ENCODE peak calls at places on chromosomes 5 and 9, in six cellular contexts. One of them, this sample, is unnamed.

GRCh38 chr9:78668148-78668825 is 371.4 kb downstream of the PSAT1 start:
- DNase-seq in IMR-90: no peak
- DNase-seq in mesenchymal stem cell: no peak
- DNase-seq in H9: no peak
- DNase-seq in mesendoderm: peak
- DNase-seq in H1: no peak
- DNase-seq in this sample: no peak

GRCh38 chr9:124352616-124353015 is 62.6 kb downstream of the PSMB7 start:
- DNase-seq in IMR-90: peak
- DNase-seq in mesenchymal stem cell: no peak
- DNase-seq in H9: no peak
- DNase-seq in mesendoderm: no peak
- DNase-seq in H1: no peak
- DNase-seq in this sample: no peak

GRCh38 chr5:93557205-93557604 is 23.8 kb downstream of the NR2F1-AS1 start:
- DNase-seq in IMR-90: no peak
- DNase-seq in mesenchymal stem cell: no peak
- DNase-seq in H9: no peak
- DNase-seq in mesendoderm: no peak
- DNase-seq in H1: no peak
- DNase-seq in this sample: no peak

GRCh38 chr9:135297716-135298075 is 181.9 kb upstream of the PPP1R26 start:
- DNase-seq in IMR-90: no peak
- DNase-seq in mesenchymal stem cell: no peak
- DNase-seq in H9: no peak
- DNase-seq in mesendoderm: no peak
- DNase-seq in H1: no peak
- DNase-seq in this sample: no peak

GRCh38 chr5:10455273-10455670 is 13.6 kb downstream of the ROPN1L start:
- DNase-seq in IMR-90: no peak
- DNase-seq in mesenchymal stem cell: no peak
- DNase-seq in H9: peak
- DNase-seq in mesendoderm: peak
- DNase-seq in H1: no peak
- DNase-seq in this sample: no peak

GRCh38 chr9:107467416-107467815 is 22.2 kb downstream of the KLF4 start:
- DNase-seq in IMR-90: no peak
- DNase-seq in mesenchymal stem cell: no peak
- DNase-seq in H9: no peak
- DNase-seq in mesendoderm: no peak
- DNase-seq in H1: no peak
- DNase-seq in this sample: no peak

GRCh38 chr5:134113908-134114875 is at the start of gene TCF7:
- DNase-seq in IMR-90: peak
- DNase-seq in mesenchymal stem cell: peak
- DNase-seq in H9: peak
- DNase-seq in mesendoderm: peak
- DNase-seq in H1: peak
- DNase-seq in this sample: peak

GRCh38 chr9:34546834-34547827 is 24.3 kb upstream of the ENHO start:
- DNase-seq in IMR-90: peak
- DNase-seq in mesenchymal stem cell: peak
- DNase-seq in H9: peak
- DNase-seq in mesendoderm: peak
- DNase-seq in H1: peak
- DNase-seq in this sample: peak

GRCh38 chr5:107320851-107321250 is 349.9 kb downstream of the EFNA5 start:
- DNase-seq in IMR-90: no peak
- DNase-seq in mesenchymal stem cell: no peak
- DNase-seq in H9: no peak
- DNase-seq in mesendoderm: no peak
- DNase-seq in H1: no peak
- DNase-seq in this sample: no peak

GRCh38 chr5:37619353-37619752 is 220.5 kb downstream of the GDNF start:
- DNase-seq in IMR-90: peak
- DNase-seq in mesenchymal stem cell: peak
- DNase-seq in H9: no peak
- DNase-seq in mesendoderm: no peak
- DNase-seq in H1: no peak
- DNase-seq in this sample: no peak

GRCh38 chr9:82332774-82333152 is 344.2 kb downstream of the SPATA31D1 start:
- DNase-seq in IMR-90: peak
- DNase-seq in mesenchymal stem cell: peak
- DNase-seq in H9: no peak
- DNase-seq in mesendoderm: peak
- DNase-seq in H1: no peak
- DNase-seq in this sample: no peak

GRCh38 chr5:158451983-158452710 is 593.2 kb upstream of the CLINT1 start:
- DNase-seq in IMR-90: no peak
- DNase-seq in mesenchymal stem cell: no peak
- DNase-seq in H9: no peak
- DNase-seq in mesendoderm: no peak
- DNase-seq in H1: no peak
- DNase-seq in this sample: no peak

GRCh38 chr5:151022511-151023018 is 2.2 kb downstream of the GPX3 start:
- DNase-seq in IMR-90: no peak
- DNase-seq in mesenchymal stem cell: no peak
- DNase-seq in H9: no peak
- DNase-seq in mesendoderm: no peak
- DNase-seq in H1: no peak
- DNase-seq in this sample: no peak

GRCh38 chr9:134204041-134204440 is 39.7 kb upstream of the RNU6ATAC start:
- DNase-seq in IMR-90: no peak
- DNase-seq in mesenchymal stem cell: no peak
- DNase-seq in H9: no peak
- DNase-seq in mesendoderm: no peak
- DNase-seq in H1: no peak
- DNase-seq in this sample: no peak

GRCh38 chr9:18770509-18770908 is 262.5 kb downstream of the SAXO1 start:
- DNase-seq in IMR-90: no peak
- DNase-seq in mesenchymal stem cell: no peak
- DNase-seq in H9: no peak
- DNase-seq in mesendoderm: no peak
- DNase-seq in H1: no peak
- DNase-seq in this sample: no peak

GRCh38 chr5:17477553-17478265 is 20.3 kb upstream of the TAF11L2 start:
- DNase-seq in IMR-90: no peak
- DNase-seq in mesenchymal stem cell: no peak
- DNase-seq in H9: no peak
- DNase-seq in mesendoderm: no peak
- DNase-seq in H1: no peak
- DNase-seq in this sample: no peak

GRCh38 chr9:121807918-121808278 is 156.5 kb downstream of the DAB2IP start:
- DNase-seq in IMR-90: no peak
- DNase-seq in mesenchymal stem cell: no peak
- DNase-seq in H9: no peak
- DNase-seq in mesendoderm: no peak
- DNase-seq in H1: no peak
- DNase-seq in this sample: no peak

GRCh38 chr9:104287255-104287872 is 193.3 kb downstream of the SMC2 start:
- DNase-seq in IMR-90: no peak
- DNase-seq in mesenchymal stem cell: no peak
- DNase-seq in H9: no peak
- DNase-seq in mesendoderm: no peak
- DNase-seq in H1: no peak
- DNase-seq in this sample: no peak

DNA sequence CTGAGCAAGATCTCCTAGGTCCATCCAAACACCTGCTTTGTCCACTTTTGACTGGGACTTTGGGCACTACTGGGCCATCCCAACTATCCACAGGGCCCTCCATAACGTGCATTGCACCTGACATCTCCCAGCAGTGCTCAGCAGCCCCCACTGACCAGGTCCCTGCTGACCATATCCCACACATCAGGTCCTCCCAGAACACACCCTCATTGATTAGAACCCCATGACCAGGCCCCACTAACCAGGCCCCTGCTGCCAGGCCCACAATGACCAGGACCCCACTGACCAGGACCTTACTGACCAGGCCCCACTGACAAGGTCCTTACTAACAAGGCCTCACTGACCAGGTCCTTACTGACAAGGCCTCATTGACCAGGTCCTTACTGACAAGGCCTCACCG is 93.9 kb upstream of the CTSV start:
- DNase-seq in IMR-90: no peak
- DNase-seq in mesenchymal stem cell: no peak
- DNase-seq in H9: no peak
- DNase-seq in mesendoderm: no peak
- DNase-seq in H1: no peak
- DNase-seq in this sample: no peak
- H2BK15ac ChIP-seq in IMR-90: no peak
- H2BK15ac ChIP-seq in mesenchymal stem cell: no peak
- H2BK15ac ChIP-seq in H9: no peak
- H2BK15ac ChIP-seq in mesendoderm: no peak
- H2BK15ac ChIP-seq in H1: no peak
- H2BK15ac ChIP-seq in this sample: no peak

DNA sequence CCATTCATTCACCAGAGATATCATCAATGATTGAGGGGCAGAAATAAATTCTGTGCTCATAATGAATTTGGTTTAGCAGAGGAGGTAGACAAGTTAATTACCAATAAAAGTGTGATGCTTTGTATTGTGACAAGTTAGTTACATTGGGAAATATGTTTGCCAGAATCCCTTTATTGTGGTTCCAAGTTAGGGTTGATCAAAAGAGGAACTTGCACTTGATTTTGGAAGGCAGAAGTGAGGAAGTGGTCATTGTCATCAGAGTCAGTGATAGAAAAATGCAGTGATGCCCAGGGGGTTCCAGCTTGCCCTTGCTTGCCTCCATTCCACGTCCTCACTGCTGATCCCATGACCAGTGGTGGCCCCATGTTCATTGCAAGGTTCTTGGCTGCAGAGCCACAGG is 69.8 kb downstream of the SVEP1 start:
- DNase-seq in IMR-90: no peak
- DNase-seq in mesenchymal stem cell: no peak
- DNase-seq in H9: no peak
- DNase-seq in mesendoderm: no peak
- DNase-seq in H1: no peak
- DNase-seq in this sample: no peak
- H2BK15ac ChIP-seq in IMR-90: no peak
- H2BK15ac ChIP-seq in mesenchymal stem cell: no peak
- H2BK15ac ChIP-seq in H9: no peak
- H2BK15ac ChIP-seq in mesendoderm: no peak
- H2BK15ac ChIP-seq in H1: no peak
- H2BK15ac ChIP-seq in this sample: no peak

GRCh38 chr5:67496051-67496450 is 299.5 kb upstream of the CD180 start:
- DNase-seq in IMR-90: no peak
- DNase-seq in mesenchymal stem cell: no peak
- DNase-seq in H9: no peak
- DNase-seq in mesendoderm: no peak
- DNase-seq in H1: no peak
- DNase-seq in this sample: no peak

GRCh38 chr5:67490543-67491321 is 294.1 kb upstream of the CD180 start:
- DNase-seq in IMR-90: no peak
- DNase-seq in mesenchymal stem cell: peak
- DNase-seq in H9: no peak
- DNase-seq in mesendoderm: no peak
- DNase-seq in H1: no peak
- DNase-seq in this sample: no peak

GRCh38 chr5:67493676-67494075 is 297.1 kb upstream of the CD180 start:
- DNase-seq in IMR-90: no peak
- DNase-seq in mesenchymal stem cell: peak
- DNase-seq in H9: peak
- DNase-seq in mesendoderm: peak
- DNase-seq in H1: no peak
- DNase-seq in this sample: no peak

GRCh38 chr5:67495072-67495471 is 298.5 kb upstream of the CD180 start:
- DNase-seq in IMR-90: no peak
- DNase-seq in mesenchymal stem cell: no peak
- DNase-seq in H9: no peak
- DNase-seq in mesendoderm: no peak
- DNase-seq in H1: no peak
- DNase-seq in this sample: no peak

DNA sequence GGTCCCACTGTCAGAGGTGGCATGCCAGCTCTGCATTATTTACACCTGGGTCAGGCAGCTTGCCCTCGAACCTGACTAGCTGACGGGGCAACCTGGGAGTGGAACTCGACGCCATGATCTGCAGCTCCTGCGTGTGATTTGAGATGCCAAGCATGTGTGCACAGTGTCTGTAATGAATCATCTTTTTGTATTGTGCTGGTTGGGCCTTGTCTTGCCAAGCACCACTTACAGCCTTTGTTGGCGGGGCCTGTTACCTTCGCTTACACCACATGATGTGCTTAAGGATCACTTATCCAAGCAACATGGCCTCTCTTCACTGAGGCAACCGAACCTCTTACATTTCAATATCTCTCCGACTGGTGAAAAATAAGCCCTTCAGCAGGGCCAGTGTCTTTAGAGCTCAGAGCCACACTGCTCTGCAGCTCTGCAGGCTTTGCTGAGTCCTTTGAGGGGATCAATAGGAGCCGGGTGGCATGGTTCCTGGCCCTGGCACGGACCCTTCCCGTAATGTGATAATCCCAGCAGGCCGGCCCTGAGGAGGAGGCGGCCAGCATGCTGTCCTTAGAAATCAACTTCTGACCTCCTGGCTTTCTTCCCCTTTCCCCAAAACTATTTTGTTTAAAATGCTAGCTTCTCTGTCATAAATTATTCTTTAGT is 297.7 kb upstream of the CD180 start:
- DNase-seq in IMR-90: no peak
- DNase-seq in mesenchymal stem cell: no peak
- DNase-seq in H9: no peak
- DNase-seq in mesendoderm: no peak
- DNase-seq in H1: no peak
- DNase-seq in this sample: no peak
- H2BK15ac ChIP-seq in IMR-90: no peak
- H2BK15ac ChIP-seq in mesenchymal stem cell: no peak
- H2BK15ac ChIP-seq in H9: no peak
- H2BK15ac ChIP-seq in mesendoderm: no peak
- H2BK15ac ChIP-seq in H1: no peak
- H2BK15ac ChIP-seq in this sample: peak

GRCh38 chr5:170053896-170054295 is 51.8 kb upstream of the FOXI1 start:
- DNase-seq in IMR-90: no peak
- DNase-seq in mesenchymal stem cell: no peak
- DNase-seq in H9: no peak
- DNase-seq in mesendoderm: no peak
- DNase-seq in H1: no peak
- DNase-seq in this sample: no peak
- H2BK15ac ChIP-seq in IMR-90: no peak
- H2BK15ac ChIP-seq in mesenchymal stem cell: no peak
- H2BK15ac ChIP-seq in H9: no peak
- H2BK15ac ChIP-seq in mesendoderm: no peak
- H2BK15ac ChIP-seq in H1: no peak
- H2BK15ac ChIP-seq in this sample: no peak

DNA sequence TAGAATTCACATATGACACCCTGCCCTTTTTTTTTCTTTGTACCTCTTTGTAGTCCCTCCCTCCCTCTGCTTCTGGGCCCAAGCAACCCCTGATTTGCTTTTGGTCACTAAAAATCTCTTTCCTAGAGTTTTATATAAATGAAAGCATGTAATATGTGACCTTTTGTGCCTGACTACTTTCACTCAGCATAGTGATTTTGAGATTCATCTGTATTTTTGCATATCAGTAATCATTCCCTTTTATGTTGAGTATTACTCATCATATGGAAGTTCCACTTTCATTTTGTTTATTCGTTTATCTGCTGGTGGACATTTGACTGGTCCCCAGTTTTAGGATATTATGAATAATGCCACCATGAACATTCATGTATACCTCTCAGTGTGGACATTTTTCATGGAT is 115.9 kb upstream of the S1PR3 start:
- DNase-seq in IMR-90: no peak
- DNase-seq in mesenchymal stem cell: no peak
- DNase-seq in H9: no peak
- DNase-seq in mesendoderm: no peak
- DNase-seq in H1: no peak
- DNase-seq in this sample: no peak
- H2BK15ac ChIP-seq in IMR-90: no peak
- H2BK15ac ChIP-seq in mesenchymal stem cell: no peak
- H2BK15ac ChIP-seq in H9: no peak
- H2BK15ac ChIP-seq in mesendoderm: no peak
- H2BK15ac ChIP-seq in H1: no peak
- H2BK15ac ChIP-seq in this sample: no peak